ENCODE peak calls at places on chromosomes 4 and X, in five cellular contexts. J, B, P, E and Q are unnamed samples.

GRCh38 chrX:6384391-6384790 is 150.5 kb downstream of the VCX3A start:
- DNase-seq in E (no peak), J (no peak), P (no peak), B (no peak), Q (no peak)

GRCh38 chr4:148874331-148874730 is 432.1 kb upstream of the NR3C2 start:
- DNase-seq in J (no peak), P (no peak), B (no peak), E (no peak), Q (no peak)

GRCh38 chrX:42241421-42241820 is 318.1 kb upstream of the CASK start:
- DNase-seq in B (no peak), P (no peak), J (no peak), E (peak; percentile 0), Q (no peak)

GRCh38 chrX:109857898-109858297 is 124.8 kb upstream of the ACSL4 start:
- DNase-seq in J (no peak), B (no peak), P (no peak), E (peak; percentile 56), Q (no peak)

GRCh38 chrX:155068165-155068564 is 2.8 kb downstream of the CMC4 start:
- DNase-seq in B (no peak), J (no peak), P (no peak), E (peak; percentile 80), Q (no peak)

GRCh38 chr4:21476753-21477152 is 471.8 kb downstream of the KCNIP4 start:
- DNase-seq in E (peak; percentile 19), J (no peak), P (no peak), B (no peak), Q (no peak)

GRCh38 chr4:176964116-176964691 is 171.5 kb upstream of the VEGFC start:
- DNase-seq in P (no peak), J (no peak), B (no peak), E (no peak), Q (no peak)

GRCh38 chr4:41880022-41880837 is 55.0 kb upstream of the TMEM33 start:
- DNase-seq in P (no peak), B (no peak), E (no peak), J (no peak), Q (no peak)

GRCh38 chr4:37473807-37474206 is 212.4 kb downstream of the RELL1 start:
- DNase-seq in P (no peak), J (no peak), E (no peak), B (no peak), Q (no peak)

GRCh38 chrX:100768679-100769338 is 36.9 kb upstream of the SYTL4 start:
- DNase-seq in J (peak; percentile 81), E (peak; percentile 53), P (no peak), B (peak; percentile 72), Q (peak; percentile 62)

GRCh38 chrX:140141444-140142029 is 176.2 kb upstream of the CXorf66 start:
- DNase-seq in B (no peak), P (no peak), E (peak; percentile 41), J (no peak), Q (no peak)

GRCh38 chr4:48727666-48728459 is 52.2 kb downstream of the FRYL start:
- DNase-seq in P (no peak), E (no peak), B (no peak), J (no peak), Q (no peak)

GRCh38 chrX:40855411-40855810 is 120.1 kb upstream of the MED14 start:
- DNase-seq in B (no peak), P (no peak), J (no peak), E (peak; percentile 16), Q (no peak)

GRCh38 chr4:82753725-82754410 is 44.7 kb downstream of the SCD5 start:
- DNase-seq in P (no peak), E (peak; percentile 60), B (no peak), J (no peak), Q (no peak)

GRCh38 chr4:149077142-149077541 is 634.9 kb upstream of the NR3C2 start:
- DNase-seq in E (no peak), B (no peak), P (no peak), J (no peak), Q (no peak)

GRCh38 chr4:156312261-156312847 is 358.7 kb upstream of the CTSO start:
- DNase-seq in J (no peak), E (peak; percentile 14), P (no peak), B (no peak), Q (no peak)

GRCh38 chr4:145819246-145820181 is 119.1 kb downstream of the ZNF827 start:
- DNase-seq in E (no peak), P (no peak), B (no peak), J (no peak), Q (no peak)

GRCh38 chr4:7823416-7823824 is 116.2 kb downstream of the AFAP1 start:
- DNase-seq in J (no peak), E (peak; percentile 46), P (no peak), B (no peak), Q (peak; percentile 80)

GRCh38 chrX:107450823-107451509 is 1.5 kb downstream of the FRMPD3 start:
- DNase-seq in B (no peak), E (peak; percentile 31), J (no peak), P (no peak), Q (no peak)

GRCh38 chr4:101140228-101140627 is 207.1 kb downstream of the PPP3CA start:
- DNase-seq in E (no peak), B (no peak), J (no peak), P (no peak), Q (no peak)

DNA sequence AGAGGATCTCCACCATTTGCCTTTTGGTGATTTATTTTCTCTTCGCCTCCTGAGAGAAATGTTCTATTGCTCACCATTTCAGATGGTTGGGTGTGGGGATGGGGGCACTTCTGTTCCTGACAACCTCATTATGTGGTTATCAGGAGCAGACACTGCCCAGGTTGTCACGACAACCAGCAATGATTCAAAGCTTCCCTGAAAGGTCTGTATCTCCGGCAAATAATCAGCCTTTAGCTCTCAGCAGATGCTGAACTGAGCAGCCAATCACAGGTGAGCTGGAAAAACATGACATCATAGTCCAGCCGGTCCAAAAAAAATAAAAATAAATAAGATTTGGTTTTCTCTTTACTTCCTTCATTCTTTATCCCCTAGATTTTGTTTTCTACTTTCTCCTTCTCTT is 5.5 kb upstream of the PAK3 start:
- DNase-seq in P (no peak), J (no peak), B (no peak), E (no peak), Q (no peak)
- H3K27me3 ChIP-seq in P (peaks cover 2% of the 10 kb centered on the region), J (peaks cover 11% of the 10 kb centered on the region), B (no peaks in the 10 kb centered on the region), E (no peaks in the 10 kb centered on the region), Q (peaks cover 17% of the 10 kb centered on the region)

DNA sequence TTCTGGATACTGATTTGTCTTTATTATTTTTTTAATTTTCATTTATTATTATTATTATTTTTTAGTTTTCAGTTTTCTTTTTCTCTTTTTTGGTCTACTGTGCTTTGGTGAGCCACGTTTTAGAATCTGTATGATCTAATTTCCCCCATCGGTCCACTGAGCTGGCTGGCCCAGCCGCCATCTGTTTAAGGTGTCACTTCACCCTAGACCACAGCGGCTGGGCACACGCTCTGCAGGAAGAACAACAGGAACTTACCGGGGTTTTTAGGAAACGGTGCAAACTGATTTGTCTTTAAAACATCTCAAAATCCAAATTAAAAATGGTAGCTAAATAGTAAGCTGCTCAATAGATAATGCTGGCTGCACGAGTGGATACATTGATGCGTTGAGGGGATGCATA is 48.8 kb upstream of the AMOT start:
- DNase-seq in B (no peak), P (no peak), E (no peak), J (no peak), Q (no peak)
- H3K27me3 ChIP-seq in B (no peaks in the 10 kb centered on the region), P (no peaks in the 10 kb centered on the region), E (no peaks in the 10 kb centered on the region), J (no peaks in the 10 kb centered on the region), Q (no peaks in the 10 kb centered on the region)

GRCh38 chr4:16083217-16084191 is at the start of gene PROM1:
- DNase-seq in E (peak; percentile 16), B (peak; percentile 65), P (no peak), J (no peak), Q (peak; percentile 19)
- H3K27me3 ChIP-seq in E (peaks cover 78% of the 10 kb centered on the region), B (peaks cover 55% of the 10 kb centered on the region), P (peaks cover 15% of the 10 kb centered on the region), J (peaks cover 21% of the 10 kb centered on the region), Q (peaks cover 59% of the 10 kb centered on the region)

GRCh38 chrX:126719208-126719607 is 100.3 kb upstream of the PRR32 start:
- DNase-seq in B (no peak), P (no peak), E (no peak), J (no peak), Q (no peak)

DNA sequence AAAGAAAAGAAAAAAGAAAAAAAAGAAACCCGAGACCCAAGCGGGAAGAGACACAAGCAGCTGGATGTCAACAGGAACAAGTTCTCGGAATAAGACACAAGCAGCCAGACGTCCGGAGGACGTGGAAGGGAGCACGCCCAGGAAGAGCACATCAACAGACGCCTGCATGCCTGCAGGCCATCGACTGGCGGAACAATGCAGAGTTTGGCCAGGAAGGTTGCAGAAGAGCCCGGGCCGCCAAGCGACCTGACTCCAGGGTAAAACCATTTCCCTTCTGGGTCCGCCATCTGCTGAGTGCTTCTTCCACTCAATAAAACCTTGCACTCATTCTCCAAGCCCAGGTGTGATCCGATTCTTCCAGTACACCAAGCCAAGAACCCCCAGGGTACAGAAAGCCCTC is 95.6 kb upstream of the PRR32 start:
- DNase-seq in P (no peak), J (no peak), E (no peak), B (no peak), Q (no peak)
- H3K27me3 ChIP-seq in P (no peaks in the 10 kb centered on the region), J (no peaks in the 10 kb centered on the region), E (no peaks in the 10 kb centered on the region), B (no peaks in the 10 kb centered on the region), Q (no peaks in the 10 kb centered on the region)

GRCh38 chrX:13938053-13938765 is 91.5 kb downstream of the GEMIN8 start:
- DNase-seq in J (peak; percentile 15), P (no peak), E (peak; percentile 32), B (peak; percentile 72), Q (peak; percentile 12)

GRCh38 chrX:13937370-13938052 is 92.2 kb downstream of the GEMIN8 start:
- DNase-seq in J (no peak), P (peak; percentile 5), B (no peak), E (peak; percentile 12), Q (no peak)

GRCh38 chrX:13938766-13939530 is 90.7 kb downstream of the GEMIN8 start:
- DNase-seq in J (no peak), E (no peak), P (no peak), B (no peak), Q (no peak)

GRCh38 chrX:13934731-13935130 is 95.0 kb downstream of the GEMIN8 start:
- DNase-seq in B (no peak), E (no peak), P (no peak), J (no peak), Q (no peak)

GRCh38 chrX:13936804-13937203 is 92.9 kb downstream of the GEMIN8 start:
- DNase-seq in P (no peak), E (no peak), J (no peak), B (no peak), Q (no peak)
- H3K27me3 ChIP-seq in P (peaks cover 36% of the 10 kb centered on the region), E (peaks cover 6% of the 10 kb centered on the region), J (peaks cover 14% of the 10 kb centered on the region), B (no peaks in the 10 kb centered on the region), Q (peaks cover 12% of the 10 kb centered on the region)

DNA sequence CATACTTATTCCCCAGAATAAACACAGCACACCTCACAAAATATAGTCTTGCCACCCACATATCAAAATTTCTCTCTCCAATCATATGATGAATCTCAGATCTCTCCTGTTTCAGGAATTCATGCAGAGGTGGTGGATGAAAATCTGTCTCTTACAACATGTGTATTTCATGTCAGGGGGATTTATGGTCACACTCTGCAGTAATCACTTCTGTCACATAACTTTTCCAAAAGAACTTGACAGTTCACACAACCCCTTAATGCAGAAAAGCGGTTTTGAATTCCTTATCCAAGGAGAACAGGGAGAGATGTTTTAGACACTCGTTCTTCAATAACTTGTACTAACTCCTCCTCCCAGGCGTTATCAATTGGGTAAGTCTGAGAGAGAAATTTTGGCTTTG is 180.5 kb upstream of the ETNPPL start:
- DNase-seq in P (no peak), B (no peak), E (no peak), J (no peak), Q (no peak)
- H3K27me3 ChIP-seq in P (no peaks in the 10 kb centered on the region), B (no peaks in the 10 kb centered on the region), E (no peaks in the 10 kb centered on the region), J (no peaks in the 10 kb centered on the region), Q (no peaks in the 10 kb centered on the region)

GRCh38 chr4:185479507-185479971 is 8.0 kb upstream of the CCDC110 start:
- DNase-seq in E (no peak), J (no peak), P (no peak), B (no peak), Q (no peak)
- H3K27me3 ChIP-seq in E (peaks cover 20% of the 10 kb centered on the region), J (no peaks in the 10 kb centered on the region), P (no peaks in the 10 kb centered on the region), B (no peaks in the 10 kb centered on the region), Q (no peaks in the 10 kb centered on the region)

GRCh38 chrX:65551086-65551485 is 16.5 kb upstream of the LAS1L start:
- DNase-seq in P (no peak), E (no peak), J (no peak), B (no peak), Q (no peak)
- H3K27me3 ChIP-seq in P (no peaks in the 10 kb centered on the region), E (no peaks in the 10 kb centered on the region), J (no peaks in the 10 kb centered on the region), B (no peaks in the 10 kb centered on the region), Q (no peaks in the 10 kb centered on the region)